ENCODE peak calls at places on chromosomes 16 and 17, in four cellular contexts. S is NB4, D is HL-60, G is AG10803. N is an unnamed sample.

GRCh38 chr17:8709006-8709405 is 35.6 kb downstream of the CCDC42 start:
- DNase-seq in S (no peak), D (no peak), G (no peak), N (no peak)

GRCh38 chr16:57530104-57530522 is 6.3 kb downstream of the CCDC102A start:
- DNase-seq in S (peak), D (no peak), G (peak), N (peak)

GRCh38 chr16:54424043-54424451 is 137.5 kb upstream of the IRX3 start:
- DNase-seq in S (no peak), D (no peak), G (no peak), N (peak)

GRCh38 chr16:13982446-13982845 is 62.5 kb downstream of the ERCC4 start:
- DNase-seq in S (no peak), D (no peak), G (peak), N (no peak)

GRCh38 chr16:89696598-89697128 is 4.8 kb downstream of the SPATA2L start:
- DNase-seq in S (peak), D (no peak), G (no peak), N (no peak)

GRCh38 chr16:29023279-29024278 is 38.7 kb downstream of the LAT start:
- DNase-seq in S (peak), D (no peak), G (no peak), N (peak)

GRCh38 chr16:88686062-88686438 is 257 bp downstream of the SNAI3 start:
- DNase-seq in S (no peak), D (no peak), G (no peak), N (peak)

GRCh38 chr16:54178491-54178976 is 108.1 kb downstream of the IRX3 start:
- DNase-seq in S (no peak), D (no peak), G (no peak), N (no peak)

GRCh38 chr17:43905985-43906852 is 1.1 kb downstream of the MPP2 start:
- DNase-seq in S (peak), D (no peak), G (peak), N (peak)

GRCh38 chr16:31083081-31083480 is 5.7 kb downstream of the PRSS53 start:
- DNase-seq in S (no peak), D (no peak), G (no peak), N (no peak)

GRCh38 chr16:79661578-79661977 is 61.0 kb upstream of the MAF start:
- DNase-seq in S (no peak), D (no peak), G (no peak), N (no peak)

GRCh38 chr16:79662122-79662521 is 61.6 kb upstream of the MAF start:
- DNase-seq in S (no peak), D (no peak), G (no peak), N (no peak)

GRCh38 chr16:79656537-79657115 is 56.1 kb upstream of the MAF start:
- DNase-seq in S (no peak), D (no peak), G (no peak), N (no peak)

GRCh38 chr16:79659352-79659751 is 58.8 kb upstream of the MAF start:
- DNase-seq in S (no peak), D (no peak), G (no peak), N (peak)

GRCh38 chr16:79658301-79659001 is 57.9 kb upstream of the MAF start:
- DNase-seq in S (peak), D (no peak), G (peak), N (peak)
- H3K4me3 ChIP-seq in S (no peak), D (no peak), G (no peak), N (peak)

DNA sequence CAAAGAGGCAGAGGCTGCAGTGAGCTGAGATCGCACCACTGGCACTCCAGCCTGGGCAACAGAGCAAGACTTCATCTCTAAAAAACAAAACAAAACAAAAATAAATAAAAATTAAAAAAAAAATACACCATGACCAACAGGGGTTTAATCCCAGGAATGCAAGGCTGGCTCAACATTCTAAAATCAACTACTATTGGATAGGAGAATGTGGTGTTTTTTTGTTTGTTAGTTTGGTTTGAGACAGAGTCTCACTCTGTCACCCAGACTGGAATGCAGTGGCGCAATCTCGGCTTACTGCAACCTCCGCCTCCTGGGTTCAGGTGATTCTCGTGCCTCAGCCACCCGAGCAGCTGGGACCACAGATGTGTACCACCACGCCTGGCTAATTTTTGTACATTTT is 19.9 kb downstream of the GFOD2 start:
- DNase-seq in S (no peak), D (no peak), G (no peak), N (no peak)
- TF ChIP-seq CTCF in S (no peak), D (no peak), G (no peak), N (no peak)

GRCh38 chr16:55508271-55508921 is 476 bp upstream of the LPCAT2 start:
- DNase-seq in S (peak), D (peak), G (no peak), N (no peak)
- H3K4me3 ChIP-seq in S (peak), D (peak), G (peak), N (peak)

GRCh38 chr16:1451702-1452392 is 7.5 kb upstream of the CCDC154 start:
- DNase-seq in S (no peak), D (no peak), G (no peak), N (no peak)

GRCh38 chr16:1450841-1451240 is 6.5 kb upstream of the CCDC154 start:
- DNase-seq in S (no peak), D (no peak), G (no peak), N (no peak)

GRCh38 chr16:1448536-1449116 is 4.3 kb upstream of the CCDC154 start:
- DNase-seq in S (no peak), D (no peak), G (no peak), N (no peak)

GRCh38 chr16:1449201-1449788 is 4.9 kb upstream of the CCDC154 start:
- DNase-seq in S (no peak), D (no peak), G (no peak), N (no peak)

GRCh38 chr16:1450218-1450617 is 5.9 kb upstream of the CCDC154 start:
- DNase-seq in S (peak), D (peak), G (no peak), N (no peak)
- TF ChIP-seq CTCF in S (peak), D (no peak), G (no peak), N (no peak)

DNA sequence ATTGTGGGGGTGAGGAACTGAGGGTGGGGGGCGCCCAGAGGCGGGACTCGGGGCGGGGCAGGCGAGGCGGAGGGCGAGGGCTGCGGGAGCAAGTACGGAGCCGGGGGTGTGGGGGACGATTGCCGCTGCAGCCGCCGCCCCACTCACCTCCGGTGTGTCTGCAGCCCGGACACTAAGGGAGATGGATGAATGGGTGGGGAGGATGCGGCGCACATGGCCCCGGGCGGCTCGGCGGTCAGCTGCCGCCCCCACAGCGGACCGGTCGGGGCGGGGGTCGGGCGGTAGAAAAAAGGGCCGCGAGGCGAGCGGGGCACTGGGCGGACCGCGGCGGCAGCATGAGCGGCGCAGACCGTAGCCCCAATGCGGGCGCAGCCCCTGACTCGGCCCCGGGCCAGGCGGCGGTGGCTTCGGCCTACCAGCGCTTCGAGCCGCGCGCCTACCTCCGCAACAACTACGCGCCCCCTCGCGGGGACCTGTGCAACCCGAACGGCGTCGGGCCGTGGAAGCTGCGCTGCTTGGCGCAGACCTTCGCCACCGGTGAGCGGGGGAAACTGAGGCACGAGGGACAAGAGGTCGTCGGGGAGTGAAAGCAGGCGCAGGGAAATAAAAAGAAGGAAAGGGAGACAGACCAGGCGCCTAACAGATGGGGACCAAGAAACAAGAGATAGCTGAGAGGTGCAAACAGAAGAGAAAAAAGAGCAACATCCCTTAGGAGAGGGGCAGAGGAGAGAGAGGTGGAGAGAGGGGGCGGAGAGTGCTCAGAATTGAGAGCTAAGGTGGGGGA is at the start of gene PNMT:
- DNase-seq in S (peak), D (peak), G (peak), N (peak)
- H3K4me3 ChIP-seq in S (peak), D (no peak), G (no peak), N (peak)

GRCh38 chr16:26111900-26112299 is 420.1 kb downstream of the HS3ST4 start:
- DNase-seq in S (peak), D (no peak), G (no peak), N (no peak)
- TF ChIP-seq CTCF in S (no peak), D (no peak), G (no peak), N (no peak)

DNA sequence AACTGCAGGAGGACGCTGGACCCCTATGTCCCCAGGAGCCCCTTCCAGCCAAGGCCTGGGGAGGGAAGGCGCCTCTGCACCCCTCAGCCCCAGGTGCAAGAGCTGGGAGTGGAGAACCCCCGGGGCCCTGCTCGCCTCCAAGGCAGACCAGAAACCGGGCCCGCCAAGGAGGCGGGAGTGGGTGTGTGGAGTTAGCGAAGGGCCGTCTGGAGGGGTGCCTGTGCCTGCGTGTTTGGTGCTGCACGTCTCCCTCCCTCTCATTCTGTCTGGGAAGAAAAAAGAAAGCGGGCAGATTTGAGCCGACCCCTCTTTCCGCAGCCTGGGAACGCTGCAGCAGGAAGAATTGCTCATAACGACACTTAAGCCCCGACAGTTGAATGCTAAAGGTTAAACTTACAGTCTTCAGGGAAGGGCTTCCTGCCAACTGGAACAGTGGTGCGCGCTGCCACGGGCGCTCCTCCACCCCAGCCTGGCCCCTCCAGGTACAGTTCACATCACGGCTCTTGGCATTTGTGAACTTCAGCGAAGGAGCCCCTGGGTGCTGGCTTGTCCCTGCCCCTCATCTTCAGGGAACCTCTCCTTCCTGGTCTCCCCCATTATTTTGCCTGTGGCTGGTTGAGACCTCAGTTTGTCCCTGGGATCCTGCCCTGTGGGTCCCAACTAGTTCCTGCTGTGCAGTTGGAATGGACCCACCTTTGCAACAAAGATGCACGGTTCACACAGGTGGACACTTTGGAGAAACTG is 19.2 kb upstream of the ZFHX3 start:
- DNase-seq in S (no peak), D (no peak), G (no peak), N (peak)
- H3K4me3 ChIP-seq in S (no peak), D (no peak), G (no peak), N (no peak)

GRCh38 chr17:66021757-66022156 is 170.2 kb downstream of the CEP112 start:
- DNase-seq in S (no peak), D (no peak), G (no peak), N (no peak)
- TF ChIP-seq CTCF in S (no peak), D (no peak), G (no peak), N (no peak)

GRCh38 chr17:78738698-78739097 is 43.4 kb downstream of the CYTH1 start:
- DNase-seq in S (no peak), D (no peak), G (no peak), N (no peak)

GRCh38 chr17:78741644-78742284 is 40.3 kb downstream of the CYTH1 start:
- DNase-seq in S (no peak), D (no peak), G (no peak), N (no peak)

GRCh38 chr17:78737332-78737731 is 44.7 kb downstream of the CYTH1 start:
- DNase-seq in S (peak), D (peak), G (peak), N (peak)

GRCh38 chr17:78738245-78738644 is 43.8 kb downstream of the CYTH1 start:
- DNase-seq in S (no peak), D (no peak), G (no peak), N (no peak)

GRCh38 chr17:78739331-78739853 is 42.7 kb downstream of the CYTH1 start:
- DNase-seq in S (no peak), D (no peak), G (no peak), N (no peak)
- H3K4me3 ChIP-seq in S (no peak), D (no peak), G (no peak), N (no peak)

GRCh38 chr17:45850468-45850867 is 5.8 kb downstream of the SPPL2C start:
- DNase-seq in S (no peak), D (no peak), G (no peak), N (no peak)
- TF ChIP-seq CTCF in S (no peak), D (no peak), G (no peak), N (no peak)

N was measured in epithelial cell of esophagus.